ENCODE peak calls at places on chromosomes 13 and 19, in nine cellular contexts. B is NCI-H1092; M is MV-4-11; U is left ventricle myocardium superior; W is stimulated activated CD8-positive, alpha-beta memory T cell treated with anti-CD3 and anti-CD28 coated beads, Interleukin-2, amount 100 ng/mL, for 1 hour; P is right cardiac atrium; J is hepatic stellate cell; Y is progenitor cell of endocrine pancreas; D is CD8-positive, alpha-beta T cell. R is an unnamed sample.

GRCh38 chr19:398719-399118 is 10.2 kb downstream of the C2CD4C start:
- DNase-seq in U (no peak), W (no peak), D (no peak), Y (peak), M (no peak), J (no peak), B (no peak), P (no peak), R (no peak)

GRCh38 chr13:32902898-32903297 is 113.3 kb upstream of the KL start:
- DNase-seq in P (peak), M (no peak), W (no peak), U (peak), B (no peak), J (peak), D (no peak), Y (no peak), R (no peak)

GRCh38 chr13:38415233-38415632 is 65.6 kb downstream of the UFM1 start:
- DNase-seq in P (no peak), Y (no peak), M (peak), U (no peak), B (no peak), D (peak), W (no peak), J (no peak), R (no peak)

GRCh38 chr19:18368504-18369222 is 17.3 kb upstream of the GDF15 start:
- DNase-seq in Y (no peak), P (no peak), D (no peak), U (no peak), W (no peak), M (no peak), B (no peak), J (no peak), R (no peak)

GRCh38 chr19:19110410-19111137 is 27.7 kb downstream of the TMEM161A start:
- DNase-seq in Y (peak), M (no peak), U (peak), D (no peak), B (no peak), W (no peak), J (no peak), P (no peak), R (no peak)

GRCh38 chr19:31511098-31511497 is 161.9 kb upstream of the TSHZ3 start:
- DNase-seq in B (no peak), D (no peak), J (no peak), P (no peak), W (no peak), M (no peak), U (no peak), Y (no peak), R (no peak)

GRCh38 chr13:60335531-60335930 is 61.5 kb upstream of the TDRD3 start:
- DNase-seq in B (no peak), U (no peak), P (no peak), J (no peak), D (no peak), Y (no peak), M (peak), W (no peak), R (no peak)

GRCh38 chr13:99129951-99130350 is 70.7 kb upstream of the UBAC2 start:
- DNase-seq in W (no peak), M (no peak), J (no peak), D (no peak), Y (no peak), U (no peak), B (no peak), P (no peak), R (no peak)

GRCh38 chr13:49667773-49668172 is 23.5 kb downstream of the EBPL start:
- DNase-seq in W (no peak), Y (no peak), M (no peak), J (no peak), U (no peak), D (no peak), P (no peak), B (no peak), R (no peak)

GRCh38 chr13:41017153-41017552 is 2.0 kb downstream of the ELF1 start:
- DNase-seq in B (no peak), P (no peak), J (no peak), W (no peak), U (no peak), D (peak), M (no peak), Y (no peak), R (peak)

GRCh38 chr13:113296842-113297369 is at the start of gene LAMP1:
- DNase-seq in U (peak), D (peak), W (peak), M (peak), J (peak), P (peak), Y (peak), B (peak), R (peak)

GRCh38 chr13:70568571-70568970 is 460.3 kb upstream of the KLHL1 start:
- DNase-seq in W (no peak), U (no peak), B (peak), M (peak), P (no peak), D (no peak), Y (no peak), J (peak), R (no peak)

GRCh38 chr13:112744306-112745021 is 54.6 kb downstream of the ATP11A start:
- DNase-seq in P (no peak), J (no peak), B (peak), D (no peak), U (no peak), Y (no peak), M (no peak), W (no peak), R (no peak)

GRCh38 chr19:10655457-10656312 is 1.5 kb downstream of the ILF3 start:
- DNase-seq in Y (no peak), B (no peak), P (no peak), D (no peak), U (no peak), J (peak), M (peak), W (no peak), R (no peak)

GRCh38 chr13:50511877-50512332 is 331.6 kb downstream of the DLEU7 start:
- DNase-seq in P (no peak), U (no peak), J (no peak), W (no peak), M (peak), B (no peak), D (no peak), Y (no peak), R (no peak)

GRCh38 chr19:6092329-6093286 is 17.7 kb downstream of the RFX2 start:
- DNase-seq in Y (peak), D (no peak), J (peak), P (peak), U (peak), M (peak), W (no peak), B (peak), R (no peak)

GRCh38 chr13:44934724-44935123 is 54.5 kb downstream of the NUFIP1 start:
- DNase-seq in Y (no peak), U (no peak), J (no peak), M (peak), B (no peak), P (no peak), D (no peak), W (no peak), R (no peak)

GRCh38 chr13:46473806-46474205 is 79.2 kb upstream of the LRCH1 start:
- DNase-seq in U (no peak), P (no peak), J (no peak), B (no peak), D (no peak), W (no peak), M (no peak), Y (no peak), R (no peak)

GRCh38 chr13:46804391-46804815 is 7.4 kb upstream of the ESD start:
- DNase-seq in B (no peak), U (no peak), Y (no peak), M (no peak), J (peak), P (no peak), D (no peak), W (no peak), R (no peak)

GRCh38 chr19:46718934-46719551 is 2.1 kb upstream of the PRKD2 start:
- DNase-seq in J (no peak), D (no peak), Y (no peak), M (no peak), B (no peak), U (no peak), W (no peak), P (no peak), R (no peak)

GRCh38 chr19:27777242-27777641 is 1435.7 kb downstream of the UQCRFS1 start:
- DNase-seq in D (no peak), B (no peak), U (no peak), M (no peak), Y (no peak), W (no peak), P (no peak), J (no peak), R (no peak)

GRCh38 chr13:81929988-81930387 is 1589.1 kb upstream of the SPRY2 start:
- DNase-seq in B (peak), P (no peak), Y (no peak), M (peak), J (no peak), W (no peak), U (no peak), D (no peak), R (no peak)

GRCh38 chr19:18775586-18776287 is 15.4 kb downstream of the COMP start:
- DNase-seq in U (peak), Y (no peak), W (no peak), P (no peak), D (no peak), J (peak), B (no peak), M (no peak), R (no peak)

GRCh38 chr13:20446405-20446804 is 79.3 kb downstream of the CRYL1 start:
- DNase-seq in P (no peak), B (no peak), U (no peak), W (no peak), Y (no peak), M (no peak), J (no peak), D (no peak), R (no peak)

GRCh38 chr13:49436890-49437289 is 7.0 kb downstream of the CAB39L start:
- DNase-seq in Y (no peak), J (peak), M (peak), W (no peak), B (no peak), D (no peak), P (peak), U (peak), R (no peak)

GRCh38 chr19:17614476-17614875 is 59.0 kb downstream of the COLGALT1 start:
- DNase-seq in M (no peak), P (no peak), Y (no peak), U (no peak), J (no peak), B (no peak), W (no peak), D (no peak), R (no peak)

GRCh38 chr19:18464646-18465045 is 26.7 kb upstream of the ISYNA1 start:
- DNase-seq in W (no peak), Y (no peak), P (peak), J (peak), D (no peak), M (no peak), U (peak), B (peak), R (no peak)

GRCh38 chr13:76586842-76587241 is 299.4 kb downstream of the KCTD12 start:
- DNase-seq in W (no peak), Y (no peak), U (no peak), J (no peak), M (no peak), D (no peak), P (no peak), B (no peak), R (no peak)

GRCh38 chr19:2983351-2984195 is 6.2 kb downstream of the TLE6 start:
- DNase-seq in J (peak), B (peak), P (peak), W (no peak), Y (peak), U (peak), M (no peak), D (no peak), R (no peak)

GRCh38 chr19:8069116-8069973 is 16.8 kb downstream of the CCL25 start:
- DNase-seq in Y (no peak), D (no peak), W (no peak), M (peak), B (peak), U (no peak), J (no peak), P (no peak), R (no peak)

R was measured in activated gamma-delta T cell treated with Interleukin-2 at 50 U/mL for 16 hours.